ENCODE peak calls at places on chromosomes 1 and 21, in seven cellular contexts. V is stimulated activated CD4-positive, alpha-beta T cell treated with anti-CD3 and anti-CD28 coated beads, Interleukin-15, amount 100 ng/mL, for 1 hour; Q is left ventricle myocardium superior; S is activated CD8-positive, alpha-beta memory T cell treated with anti-CD3 and anti-CD28 coated beads for 48 hours; B is AG20443; I is endodermal cell; X is ELR. W is an unnamed sample.

GRCh38 chr21:32382108-32382601 is 10.7 kb downstream of the URB1 start:
- DNase-seq in V (no peak), Q (no peak), S (no peak), B (peak), I (no peak), X (peak), W (no peak)

GRCh38 chr1:110203021-110203661 is 7.0 kb upstream of the KCNC4 start:
- DNase-seq in V (no peak), Q (no peak), S (peak), B (peak), I (peak), X (peak), W (no peak)

GRCh38 chr1:21492171-21492625 is 17.0 kb upstream of the ALPL start:
- DNase-seq in V (no peak), Q (no peak), S (no peak), B (no peak), I (peak), X (no peak), W (no peak)

GRCh38 chr1:46030074-46030870 is 102.2 kb downstream of the PIK3R3 start:
- DNase-seq in V (no peak), Q (no peak), S (no peak), B (no peak), I (no peak), X (no peak), W (no peak)

GRCh38 chr1:210801501-210801900 is 332.4 kb downstream of the KCNH1 start:
- DNase-seq in V (no peak), Q (no peak), S (no peak), B (no peak), I (no peak), X (no peak), W (no peak)

GRCh38 chr1:167455786-167456446 is 62.4 kb downstream of the CD247 start:
- DNase-seq in V (peak), Q (peak), S (no peak), B (peak), I (peak), X (peak), W (no peak)

GRCh38 chr1:92956254-92956653 is 5.0 kb downstream of the DIPK1A start:
- DNase-seq in V (no peak), Q (no peak), S (no peak), B (no peak), I (no peak), X (no peak), W (no peak)

GRCh38 chr1:116847688-116848531 is 61.8 kb upstream of the PTGFRN start:
- DNase-seq in V (no peak), Q (peak), S (no peak), B (peak), I (no peak), X (peak), W (no peak)

GRCh38 chr1:218886472-218886871 is 287.2 kb upstream of the LYPLAL1 start:
- DNase-seq in V (no peak), Q (peak), S (no peak), B (peak), I (no peak), X (peak), W (no peak)

GRCh38 chr1:51331206-51332100 is 1.1 kb upstream of the TTC39A start:
- DNase-seq in V (no peak), Q (no peak), S (no peak), B (peak), I (peak), X (peak), W (no peak)

GRCh38 chr1:125065821-125066180 is 3881.0 kb downstream of the SRGAP2C start:
- DNase-seq in V (no peak), Q (no peak), S (no peak), B (no peak), I (no peak), X (no peak), W (no peak)

GRCh38 chr1:55572878-55573734 is 357.9 kb upstream of the USP24 start:
- DNase-seq in V (no peak), Q (no peak), S (no peak), B (peak), I (no peak), X (peak), W (no peak)

GRCh38 chr1:52601519-52601918 is 652 bp upstream of the GPX7 start:
- DNase-seq in V (no peak), Q (no peak), S (no peak), B (no peak), I (no peak), X (no peak), W (no peak)

GRCh38 chr1:214002472-214002871 is 14.7 kb downstream of the PROX1 start:
- DNase-seq in V (no peak), Q (no peak), S (no peak), B (no peak), I (no peak), X (peak), W (no peak)

GRCh38 chr1:36529762-36530260 is 47.1 kb upstream of the CSF3R start:
- DNase-seq in V (no peak), Q (no peak), S (no peak), B (no peak), I (peak), X (no peak), W (no peak)

GRCh38 chr1:24949331-24949881 is 19.3 kb upstream of the RUNX3 start:
- DNase-seq in V (no peak), Q (no peak), S (no peak), B (peak), I (no peak), X (peak), W (no peak)

GRCh38 chr1:66223681-66224080 is 310.3 kb upstream of the SGIP1 start:
- DNase-seq in V (no peak), Q (no peak), S (no peak), B (no peak), I (no peak), X (no peak), W (no peak)

GRCh38 chr1:25688390-25689119 is 72.0 kb downstream of the MAN1C1 start:
- DNase-seq in V (no peak), Q (peak), S (no peak), B (peak), I (no peak), X (no peak), W (no peak)

GRCh38 chr1:245489838-245490237 is 335.1 kb downstream of the KIF26B start:
- DNase-seq in V (no peak), Q (no peak), S (no peak), B (no peak), I (no peak), X (no peak), W (no peak)

GRCh38 chr1:39082140-39082799 is 56.1 kb downstream of the NDUFS5 start:
- DNase-seq in V (no peak), Q (no peak), S (no peak), B (no peak), I (peak), X (no peak), W (no peak)

GRCh38 chr1:17661546-17662157 is 93.5 kb upstream of the ACTL8 start:
- DNase-seq in V (peak), Q (peak), S (peak), B (peak), I (peak), X (peak), W (no peak)

GRCh38 chr1:23585321-23586022 is 26.2 kb upstream of the ID3 start:
- DNase-seq in V (no peak), Q (no peak), S (no peak), B (peak), I (no peak), X (peak), W (peak)

GRCh38 chr1:28104866-28105467 is 16.6 kb upstream of the EYA3 start:
- DNase-seq in V (no peak), Q (no peak), S (no peak), B (peak), I (peak), X (peak), W (no peak)

GRCh38 chr1:70071597-70071996 is 133.8 kb downstream of the LRRC40 start:
- DNase-seq in V (no peak), Q (no peak), S (no peak), B (peak), I (no peak), X (no peak), W (no peak)

GRCh38 chr1:11388617-11389016 is 90.3 kb upstream of the DISP3 start:
- DNase-seq in V (no peak), Q (no peak), S (no peak), B (no peak), I (no peak), X (no peak), W (no peak)

GRCh38 chr1:95035536-95035935 is 37.2 kb downstream of the ALG14 start:
- DNase-seq in V (no peak), Q (no peak), S (no peak), B (peak), I (no peak), X (peak), W (no peak)

GRCh38 chr1:159008744-159009188 is 941 bp upstream of the IFI16 start:
- DNase-seq in V (no peak), Q (no peak), S (no peak), B (no peak), I (no peak), X (peak), W (no peak)

GRCh38 chr1:226226601-226227000 is 3.1 kb downstream of the MIXL1 start:
- DNase-seq in V (no peak), Q (no peak), S (no peak), B (no peak), I (no peak), X (no peak), W (no peak)

W was measured in GOT3.